ENCODE peak calls at places on chromosomes 13 and 19, in seven cellular contexts. C is stimulated activated CD8-positive, alpha-beta memory T cell treated with anti-CD3 and anti-CD28 coated beads, Interleukin-7, amount 100 ng/mL, for 1 hour; G is GM06990; N is stimulated activated CD4-positive, alpha-beta T cell treated with anti-CD3 and anti-CD28 coated beads, Interleukin-4, amount 100 ng/mL, for 1 hour; L is Panc1; E is fibroblast of lung; Y is EL. H is an unnamed sample.

GRCh38 chr13:110492299-110493160 is 69.0 kb downstream of the RAB20 start:
- DNase-seq in C (no peak), G (no peak), N (no peak), L (no peak), E (no peak), Y (no peak), H (no peak)

GRCh38 chr19:41753159-41753558 is 2.2 kb upstream of the CEACAM6 start:
- DNase-seq in C (peak), G (peak), N (peak), L (no peak), E (peak), Y (peak), H (peak)

GRCh38 chr19:16380314-16380695 is 55.7 kb downstream of the KLF2 start:
- DNase-seq in C (no peak), G (no peak), N (no peak), L (no peak), E (no peak), Y (no peak), H (no peak)

GRCh38 chr13:90800082-90800746 is 547.3 kb upstream of the MIR17HG start:
- DNase-seq in C (no peak), G (no peak), N (no peak), L (no peak), E (peak), Y (peak), H (no peak)

GRCh38 chr19:2235396-2236284 is 489 bp downstream of the PLEKHJ1 start:
- DNase-seq in C (no peak), G (no peak), N (peak), L (no peak), E (no peak), Y (peak), H (no peak)

GRCh38 chr13:113937497-113938140 is 36.3 kb downstream of the C13orf46 start:
- DNase-seq in C (no peak), G (no peak), N (no peak), L (no peak), E (no peak), Y (no peak), H (no peak)

GRCh38 chr19:12834976-12835757 is 788 bp upstream of the RTBDN start:
- DNase-seq in C (no peak), G (no peak), N (peak), L (no peak), E (no peak), Y (peak), H (no peak)

GRCh38 chr13:48896312-48896711 is 79.4 kb upstream of the FNDC3A start:
- DNase-seq in C (no peak), G (no peak), N (no peak), L (no peak), E (peak), Y (peak), H (no peak)

GRCh38 chr13:63370101-63370500 is 1954.5 kb upstream of the PCDH20 start:
- DNase-seq in C (no peak), G (no peak), N (no peak), L (no peak), E (no peak), Y (no peak), H (no peak)

GRCh38 chr19:35824150-35824549 is 11.5 kb upstream of the PRODH2 start:
- DNase-seq in C (no peak), G (no peak), N (no peak), L (no peak), E (no peak), Y (no peak), H (no peak)

GRCh38 chr13:73936001-73936400 is 198.2 kb downstream of the KLF12 start:
- DNase-seq in C (no peak), G (no peak), N (no peak), L (no peak), E (peak), Y (no peak), H (no peak)

GRCh38 chr19:1402411-1403070 is 1.2 kb upstream of the GAMT start:
- DNase-seq in C (no peak), G (no peak), N (no peak), L (no peak), E (no peak), Y (no peak), H (no peak)

GRCh38 chr19:20999731-21000352 is 20.6 kb upstream of the ZNF430 start:
- DNase-seq in C (peak), G (peak), N (peak), L (peak), E (peak), Y (peak), H (peak)

GRCh38 chr13:26968431-26969335 is 202.9 kb downstream of the USP12 start:
- DNase-seq in C (no peak), G (no peak), N (no peak), L (no peak), E (no peak), Y (peak), H (no peak)

H was measured in NCI-H1930.